ENCODE peak calls at places on chromosomes 2 and 18, in five cellular contexts. I is 8988T, Q is dorsolateral prefrontal cortex, Y is OCI-LY7, S is AG08396. W is an unnamed sample.

GRCh38 chr2:201261911-201262310 is 1.6 kb downstream of the CASP8 start:
- DNase-seq in I (no peak), Y (peak; percentile 26), Q (no peak), S (no peak), W (no peak)

GRCh38 chr2:211349031-211349430 is 792.6 kb downstream of the CPS1 start:
- DNase-seq in Y (no peak), I (no peak), S (no peak), Q (no peak), W (no peak)

GRCh38 chr2:81747481-81748070 is 1443.0 kb upstream of the LRRTM1 start:
- DNase-seq in Y (no peak), I (no peak), Q (no peak), S (no peak), W (no peak)

GRCh38 chr2:105683145-105683544 is 61.6 kb upstream of the NCK2 start:
- DNase-seq in I (no peak), Q (no peak), S (no peak), Y (no peak), W (no peak)

GRCh38 chr2:174546519-174547506 is 50.8 kb downstream of the WIPF1 start:
- DNase-seq in Y (peak; percentile 57), S (peak; percentile 60), Q (no peak), I (peak; percentile 35), W (no peak)

GRCh38 chr18:74273394-74273793 is 18.4 kb downstream of the CYB5A start:
- DNase-seq in I (no peak), Q (no peak), Y (no peak), S (no peak), W (no peak)

GRCh38 chr2:46747297-46747818 is 168.2 kb downstream of the MCFD2 start:
- DNase-seq in Q (no peak), S (no peak), I (no peak), Y (no peak), W (no peak)

GRCh38 chr18:36593641-36594040 is 235.2 kb downstream of the TPGS2 start:
- DNase-seq in Q (no peak), S (no peak), Y (no peak), I (no peak), W (no peak)

GRCh38 chr2:170425291-170425751 is 247.4 kb downstream of the MYO3B start:
- DNase-seq in I (no peak), Y (no peak), Q (no peak), S (peak; percentile 20), W (no peak)

GRCh38 chr2:197191177-197191947 is 119.2 kb downstream of the ANKRD44 start:
- DNase-seq in Y (peak; percentile 83), Q (no peak), S (no peak), I (no peak), W (no peak)

GRCh38 chr2:239546541-239546940 is 145.7 kb upstream of the HDAC4 start:
- DNase-seq in I (no peak), S (no peak), Y (no peak), Q (no peak), W (no peak)